ENCODE peak calls at places on chromosomes 6 and 20, in four cellular contexts. B, N, T and U are unnamed samples.

GRCh38 chr6:166169549-166170421 is 2.1 kb upstream of the TBXT start:
- DNase-seq in B (no peak), N (no peak), T (no peak), U (no peak)

GRCh38 chr6:130622142-130622541 is 205.1 kb upstream of the SMLR1 start:
- DNase-seq in B (no peak), N (no peak), T (no peak), U (no peak)

GRCh38 chr6:165939047-165939446 is 228.6 kb downstream of the TBXT start:
- DNase-seq in B (no peak), N (no peak), T (no peak), U (no peak)

GRCh38 chr6:106913111-106913510 is 61.4 kb downstream of the CD24 start:
- DNase-seq in B (no peak), N (no peak), T (no peak), U (no peak)

GRCh38 chr6:56154076-56154475 is 93.3 kb downstream of the COL21A1 start:
- DNase-seq in B (no peak), N (no peak), T (no peak), U (no peak)

GRCh38 chr6:112595201-112595600 is 248.1 kb downstream of the RFPL4B start:
- DNase-seq in B (no peak), N (no peak), T (no peak), U (no peak)

GRCh38 chr20:4856022-4856755 is 134.5 kb downstream of the PRND start:
- DNase-seq in B (no peak), N (peak; percentile 51), T (no peak), U (no peak)

GRCh38 chr6:154167163-154167562 is 128.1 kb downstream of the OPRM1 start:
- DNase-seq in B (no peak), N (no peak), T (no peak), U (peak; percentile 56)

GRCh38 chr6:167093922-167094432 is 28.9 kb upstream of the CCR6 start:
- DNase-seq in B (peak; percentile 41), N (no peak), T (no peak), U (peak; percentile 8)

GRCh38 chr6:142666599-142667185 is 278.3 kb downstream of the HIVEP2 start:
- DNase-seq in B (no peak), N (no peak), T (no peak), U (no peak)

GRCh38 chr6:166955865-166956443 is 396 bp downstream of the RNASET2 start:
- DNase-seq in B (no peak), N (no peak), T (peak; percentile 54), U (no peak)

GRCh38 chr20:35660122-35660937 is 4.4 kb downstream of the CPNE1 start:
- DNase-seq in B (no peak), N (peak; percentile 30), T (no peak), U (no peak)

GRCh38 chr20:48387675-48388074 is 440.1 kb downstream of the PREX1 start:
- DNase-seq in B (no peak), N (no peak), T (no peak), U (no peak)

GRCh38 chr20:63708301-63709148 is 686 bp downstream of the ZGPAT start:
- DNase-seq in B (no peak), N (no peak), T (no peak), U (no peak)

GRCh38 chr20:18056174-18057105 is 1.3 kb downstream of the OVOL2 start:
- DNase-seq in B (no peak), N (no peak), T (no peak), U (no peak)

GRCh38 chr6:147548930-147549475 is 40.5 kb downstream of the SAMD5 start:
- DNase-seq in B (no peak), N (no peak), T (no peak), U (no peak)

GRCh38 chr6:65633516-65633915 is 73.5 kb downstream of the EYS start:
- DNase-seq in B (no peak), N (no peak), T (no peak), U (no peak)

GRCh38 chr6:42911171-42912021 is 4.5 kb upstream of the PTCRA start:
- DNase-seq in B (no peak), N (no peak), T (no peak), U (no peak)

GRCh38 chr6:111057074-111057752 is 30.1 kb upstream of the SLC16A10 start:
- DNase-seq in B (no peak), N (no peak), T (no peak), U (peak; percentile 19)

GRCh38 chr20:33310327-33310899 is 27.4 kb downstream of the BPIFB1 start:
- DNase-seq in B (no peak), N (no peak), T (no peak), U (peak; percentile 28)

GRCh38 chr6:44977406-44977740 is 350.8 kb upstream of the RUNX2 start:
- DNase-seq in B (no peak), N (no peak), T (no peak), U (no peak)

GRCh38 chr6:123417411-123417810 is 219.3 kb downstream of the TRDN start:
- DNase-seq in B (no peak), N (no peak), T (no peak), U (no peak)

GRCh38 chr20:10731190-10731955 is 57.6 kb upstream of the JAG1 start:
- DNase-seq in B (no peak), N (no peak), T (no peak), U (no peak)